ENCODE peak calls at places on chromosomes 13 and 19, in five cellular contexts. O is SK-N-SH, K is ovary, L is A549, F is tibial nerve. Y is an unnamed sample.
A peak's percentile ranks its signal among the peaks of the same experiment; 100 is the strongest.

GRCh38 chr19:35882074-35882832 is 13.9 kb downstream of the APLP1 start:
- DNase-seq in O (peak; percentile 79), K (peak; percentile 42), L (peak; percentile 87), F (no peak), Y (no peak)

GRCh38 chr19:7603919-7604318 is 8.3 kb downstream of the CAMSAP3 start:
- DNase-seq in O (no peak), K (no peak), L (no peak), F (no peak), Y (no peak)

GRCh38 chr19:35729021-35729420 is 11.2 kb downstream of the KMT2B start:
- DNase-seq in O (no peak), K (no peak), L (no peak), F (no peak), Y (no peak)

GRCh38 chr13:32840840-32841713 is 175.1 kb upstream of the KL start:
- DNase-seq in O (no peak), K (no peak), L (no peak), F (no peak), Y (no peak)

GRCh38 chr13:50453238-50453637 is 390.3 kb downstream of the DLEU7 start:
- DNase-seq in O (no peak), K (no peak), L (no peak), F (no peak), Y (no peak)

GRCh38 chr19:8449830-8450229 is 5.1 kb downstream of the HNRNPM start:
- DNase-seq in O (no peak), K (no peak), L (no peak), F (no peak), Y (peak; percentile 37)

GRCh38 chr19:41893899-41894298 is 10.9 kb downstream of the ARHGEF1 start:
- DNase-seq in O (no peak), K (no peak), L (peak; percentile 87), F (no peak), Y (no peak)

GRCh38 chr19:13095393-13095784 is 7.3 kb downstream of the LYL1 start:
- DNase-seq in O (no peak), K (no peak), L (no peak), F (no peak), Y (no peak)

GRCh38 chr19:34975056-34975455 is 11.0 kb upstream of the ZNF792 start:
- DNase-seq in O (no peak), K (no peak), L (no peak), F (no peak), Y (peak; percentile 27)

GRCh38 chr19:56403261-56403660 is 871 bp upstream of the ZNF583 start:
- DNase-seq in O (no peak), K (no peak), L (no peak), F (no peak), Y (no peak)

GRCh38 chr19:44720945-44721344 is 22.0 kb downstream of the CEACAM16 start:
- DNase-seq in O (no peak), K (no peak), L (no peak), F (no peak), Y (no peak)

GRCh38 chr19:43781630-43782310 is 997 bp upstream of the KCNN4 start:
- DNase-seq in O (no peak), K (no peak), L (no peak), F (no peak), Y (no peak)

GRCh38 chr13:46382224-46382623 is 4.8 kb downstream of the RUBCNL start:
- DNase-seq in O (no peak), K (no peak), L (no peak), F (no peak), Y (no peak)
- H3K27ac ChIP-seq in O (no peak overlapping the region), K (no peak overlapping the region), L (no peak overlapping the region), F (no peak overlapping the region), Y (no peak overlapping the region)

DNA sequence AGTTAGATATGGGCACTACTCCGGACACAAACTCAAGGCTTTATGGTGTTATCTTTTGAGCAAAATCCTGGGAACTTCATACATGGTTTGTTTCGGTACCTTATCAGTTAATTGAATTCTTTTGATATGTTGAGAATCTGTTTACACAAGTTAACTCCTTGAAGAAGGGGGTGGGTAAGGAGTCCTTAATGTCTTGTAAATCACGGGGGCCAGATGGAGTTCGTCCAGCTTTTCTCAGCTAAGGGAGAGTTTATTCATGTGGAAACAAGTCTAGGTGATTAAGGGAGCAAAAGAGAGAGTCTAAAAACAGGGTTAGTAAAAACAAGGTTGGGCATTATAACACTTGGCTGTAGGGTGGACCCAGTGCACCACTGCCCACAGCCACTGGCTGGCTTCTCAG is 20.8 kb upstream of the ZNF43 start:
- DNase-seq in O (no peak), K (no peak), L (no peak), F (no peak), Y (no peak)
- TF ChIP-seq CTCF in O (no peak), K (no peak), L (no peak), F (no peak), Y (no peak)

GRCh38 chr19:16544468-16545231 is 2.4 kb upstream of the CHERP start:
- DNase-seq in O (no peak), K (no peak), L (no peak), F (no peak), Y (no peak)

GRCh38 chr19:16540948-16541347 is 1.3 kb downstream of the CHERP start:
- DNase-seq in O (no peak), K (no peak), L (no peak), F (no peak), Y (no peak)

GRCh38 chr19:16541526-16542044 is 652 bp downstream of the CHERP start:
- DNase-seq in O (peak; percentile 46), K (no peak), L (no peak), F (no peak), Y (no peak)

GRCh38 chr19:16542894-16543498 is 759 bp upstream of the CHERP start:
- DNase-seq in O (no peak), K (no peak), L (no peak), F (no peak), Y (no peak)

DNA sequence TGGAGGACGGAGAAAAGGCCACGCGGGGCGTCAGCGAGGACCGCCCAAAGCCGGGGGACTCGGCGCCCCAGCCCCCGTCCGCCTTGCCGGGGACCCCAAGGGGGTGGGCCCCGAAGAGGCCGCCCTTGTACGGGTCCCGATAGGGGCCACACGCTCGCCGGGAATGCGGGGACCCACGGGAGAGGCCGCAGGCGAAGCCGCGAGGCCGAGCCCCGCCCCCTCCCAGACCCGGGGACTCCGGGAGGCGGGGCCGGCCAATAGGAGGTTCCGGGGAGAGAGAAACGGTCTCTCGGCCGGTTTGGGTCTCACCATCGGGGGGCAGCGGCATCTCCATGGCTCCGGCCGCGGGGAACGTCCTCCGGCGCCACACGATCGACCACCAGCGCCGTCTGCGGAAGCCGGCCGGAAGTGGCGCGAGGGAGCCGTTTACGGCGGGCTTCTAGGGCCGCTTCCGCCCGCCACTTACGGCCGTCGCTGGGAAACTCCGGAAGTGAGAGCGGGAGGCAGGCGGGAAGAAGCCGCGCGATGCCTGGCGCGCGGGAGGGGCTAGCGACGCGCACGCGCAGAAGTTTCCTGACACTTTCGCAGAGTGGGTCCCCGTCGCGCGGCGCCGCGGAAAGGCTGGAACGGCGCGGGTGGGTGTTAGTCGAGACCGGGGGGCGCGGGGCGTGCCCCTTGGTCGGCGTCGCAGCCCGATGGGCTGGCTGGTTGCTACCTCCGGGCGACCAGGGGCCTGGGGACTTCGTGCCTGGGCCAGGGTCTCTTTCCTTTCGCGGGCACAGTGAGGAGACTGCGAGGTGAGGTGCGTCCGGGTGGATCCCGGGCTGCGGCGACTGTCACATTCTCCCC is at the start of gene CHERP:
- DNase-seq in O (peak; percentile 97), K (peak; percentile 92), L (peak; percentile 90), F (peak; percentile 74), Y (peak; percentile 96)
- TF ChIP-seq EP300 in O (peak; percentile 9), K (no peak), L (no peak), F (peak; percentile 97), Y (peak; percentile 70)

DNA sequence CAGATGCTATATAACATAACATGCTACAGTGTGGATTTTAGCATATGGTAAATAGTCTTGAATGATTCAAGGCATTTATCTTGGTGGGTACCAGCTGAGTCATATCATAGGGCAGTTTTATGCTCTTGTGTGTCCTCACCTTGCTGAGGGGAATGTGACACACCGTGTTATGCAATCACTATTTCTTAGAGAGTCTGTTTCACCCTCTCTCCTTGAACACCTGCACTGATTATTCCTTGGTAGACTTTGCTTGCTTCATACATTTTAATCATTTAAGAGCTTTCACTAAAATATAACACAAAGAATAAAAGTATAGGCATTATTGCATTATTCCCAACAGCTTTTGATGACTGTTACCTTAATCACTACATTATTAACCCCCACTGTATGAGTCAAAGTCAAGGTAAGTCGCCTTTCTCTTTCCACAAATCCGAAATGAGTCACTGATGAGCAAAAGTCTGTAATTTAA is 239.2 kb downstream of the DCLK1 start:
- DNase-seq in O (no peak), K (no peak), L (peak; percentile 1), F (no peak), Y (no peak)
- H3K27ac ChIP-seq in O (no peak overlapping the region), K (no peak overlapping the region), L (no peak overlapping the region), F (no peak overlapping the region), Y (no peak overlapping the region)

DNA sequence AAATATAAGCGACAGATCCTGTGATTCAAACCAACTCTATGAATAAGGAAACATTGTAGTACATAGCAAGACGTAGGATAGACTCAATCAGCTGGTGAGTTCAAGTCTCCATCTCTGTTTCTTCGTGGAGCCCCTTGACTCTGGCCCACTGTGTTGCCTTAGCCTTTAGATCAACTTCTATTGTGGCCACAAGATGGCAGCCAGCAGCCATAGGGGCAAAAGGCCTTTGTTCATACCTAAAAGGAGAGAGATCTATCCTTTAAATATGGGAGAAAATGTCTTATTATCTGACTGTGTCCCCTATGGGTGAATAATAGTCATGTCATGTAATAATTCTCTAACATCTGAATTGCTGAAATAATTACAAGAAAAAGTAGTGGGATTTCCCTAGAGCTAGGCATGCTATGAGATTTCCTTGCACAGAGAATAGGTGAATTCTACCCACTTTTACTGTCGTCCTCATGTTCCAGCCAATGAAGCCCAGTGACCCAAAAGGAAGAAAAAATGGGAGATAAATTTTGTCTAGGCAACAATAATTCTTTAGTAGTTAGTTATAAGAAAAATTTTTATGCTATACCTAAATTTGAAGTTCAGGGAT is 129.4 kb downstream of the PCDH20 start:
- DNase-seq in O (peak; percentile 4), K (no peak), L (peak; percentile 19), F (no peak), Y (no peak)
- TF ChIP-seq CTCF in O (no peak), K (no peak), L (no peak), F (no peak), Y (no peak)

GRCh38 chr13:27991881-27992280 is 3.4 kb upstream of the URAD start:
- DNase-seq in O (no peak), K (no peak), L (no peak), F (no peak), Y (no peak)

GRCh38 chr13:27985600-27985999 is 2.9 kb downstream of the URAD start:
- DNase-seq in O (no peak), K (no peak), L (no peak), F (no peak), Y (no peak)

GRCh38 chr13:27988520-27988919 is at the start of gene URAD:
- DNase-seq in O (no peak), K (no peak), L (peak; percentile 6), F (no peak), Y (no peak)
- TF ChIP-seq EP300 in O (no peak), K (no peak), L (no peak), F (no peak), Y (no peak)

GRCh38 chr19:17949956-17950309 is 17.0 kb upstream of the KCNN1 start:
- DNase-seq in O (no peak), K (no peak), L (no peak), F (no peak), Y (no peak)
- H3K27ac ChIP-seq in O (no peak overlapping the region), K (no peak overlapping the region), L (no peak overlapping the region), F (no peak overlapping the region), Y (no peak overlapping the region)

Y was measured in sigmoid colon.